ENCODE peak calls at places on chromosomes 11 and 22, in seven cellular contexts. R, F, C, X, B, W and G are unnamed samples.

GRCh38 chr22:50011447-50012200 is 941 bp downstream of the IL17REL start:
- DNase-seq in F (no peak), R (no peak), C (no peak), B (no peak), X (no peak), W (no peak), G (no peak)

GRCh38 chr22:50584106-50585096 is 1.8 kb upstream of the CHKB start:
- DNase-seq in C (no peak), R (no peak), F (no peak), W (no peak), B (no peak), X (no peak), G (no peak)

GRCh38 chr11:10797561-10797960 is 11.2 kb downstream of the EIF4G2 start:
- DNase-seq in B (no peak), F (no peak), C (no peak), W (no peak), R (no peak), X (no peak), G (no peak)

GRCh38 chr22:24590596-24591173 is 2.2 kb downstream of the LRRC75B start:
- DNase-seq in B (no peak), C (no peak), X (no peak), R (no peak), F (no peak), W (no peak), G (no peak)

GRCh38 chr11:117836077-117836960 is 11.8 kb upstream of the FXYD2 start:
- DNase-seq in F (peak), C (no peak), R (no peak), X (peak), B (no peak), W (no peak), G (no peak)

GRCh38 chr11:134626032-134626431 is 214.0 kb upstream of the B3GAT1 start:
- DNase-seq in B (no peak), W (no peak), R (no peak), C (no peak), X (no peak), F (no peak), G (no peak)

GRCh38 chr11:46248270-46249102 is 29.0 kb upstream of the CREB3L1 start:
- DNase-seq in C (peak), F (no peak), B (no peak), X (no peak), R (no peak), W (no peak), G (no peak)

GRCh38 chr11:35237860-35238715 is 99.1 kb downstream of the CD44 start:
- DNase-seq in F (no peak), B (peak), C (no peak), W (peak), X (no peak), R (no peak), G (peak)

GRCh38 chr22:26888887-26889286 is 231.5 kb downstream of the MIAT start:
- DNase-seq in F (no peak), C (no peak), R (no peak), X (no peak), B (no peak), W (no peak), G (no peak)

GRCh38 chr11:130426223-130427048 is 2.0 kb downstream of the ADAMTS8 start:
- DNase-seq in B (no peak), F (no peak), X (no peak), R (no peak), C (no peak), W (no peak), G (no peak)

GRCh38 chr22:19717691-19718254 is 3.5 kb downstream of the SEPTIN5 start:
- DNase-seq in F (peak), R (no peak), C (peak), X (peak), B (peak), W (peak), G (peak)

GRCh38 chr11:106503901-106504300 is 426.4 kb downstream of the AASDHPPT start:
- DNase-seq in B (no peak), F (no peak), C (no peak), W (no peak), R (no peak), X (no peak), G (no peak)

GRCh38 chr22:36329217-36330078 is 58.3 kb downstream of the MYH9 start:
- DNase-seq in R (peak), B (peak), W (no peak), C (peak), X (no peak), F (peak), G (no peak)

GRCh38 chr22:41217553-41218157 is 12.5 kb downstream of the L3MBTL2 start:
- DNase-seq in B (peak), X (no peak), R (no peak), W (peak), C (no peak), F (no peak), G (peak)

DNA sequence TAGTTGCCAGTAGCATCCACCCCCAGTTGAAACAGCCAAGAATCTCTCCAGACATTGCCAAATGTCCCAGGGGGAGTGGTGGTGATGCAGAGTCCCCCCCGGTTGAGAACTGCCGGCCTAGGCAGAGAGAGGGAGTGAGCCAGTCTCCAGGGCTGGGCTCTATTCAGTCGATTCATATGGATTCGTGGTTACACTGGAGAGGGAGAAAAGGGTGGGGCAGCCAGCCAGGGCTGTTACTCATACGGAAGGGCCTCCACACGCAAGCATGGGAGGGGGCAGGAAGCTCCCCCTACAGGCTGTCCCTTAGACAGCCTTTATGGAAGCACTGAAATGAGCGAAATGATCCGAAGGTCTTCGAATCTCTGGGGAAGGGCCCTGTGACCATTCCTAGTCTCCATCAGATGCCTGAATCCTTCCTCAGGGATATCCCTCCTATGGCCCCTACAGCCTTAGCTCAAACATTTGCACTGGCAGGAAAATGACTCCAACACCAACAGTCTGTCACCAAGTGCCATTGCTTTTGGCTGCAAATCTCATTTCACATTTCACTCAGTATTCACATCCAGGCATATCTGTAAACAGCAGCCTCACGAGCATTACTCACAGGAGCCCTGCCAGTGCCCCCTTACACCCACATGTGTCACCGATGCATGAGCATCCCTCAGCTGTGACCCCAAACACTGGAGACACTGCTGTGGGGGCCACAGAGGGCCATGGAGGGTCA is 18.4 kb upstream of the TLCD5 start:
- DNase-seq in R (no peak), C (peak), W (no peak), X (no peak), F (no peak), B (no peak), G (no peak)
- TF ChIP-seq CTCF in R (no peak), C (peak), W (no peak), X (no peak), F (peak), B (no peak), G (no peak)

GRCh38 chr22:48142388-48142787 is 1379.9 kb downstream of the TBC1D22A start:
- DNase-seq in F (no peak), X (no peak), R (no peak), W (no peak), C (no peak), B (no peak), G (no peak)
- TF ChIP-seq CTCF in F (no peak), X (no peak), R (no peak), W (no peak), C (no peak), B (no peak), G (no peak)

GRCh38 chr11:69718147-69718546 is 14.3 kb upstream of the FGF19 start:
- DNase-seq in C (peak), R (no peak), X (no peak), F (no peak), B (peak), W (peak), G (peak)
- TF ChIP-seq CTCF in C (peak), R (peak), X (no peak), F (no peak), B (peak), W (peak), G (no peak)

GRCh38 chr11:32884770-32885384 is 7.7 kb upstream of the QSER1 start:
- DNase-seq in C (no peak), W (no peak), X (no peak), B (peak), R (no peak), F (no peak), G (no peak)
- TF ChIP-seq CTCF in C (peak), W (peak), X (no peak), B (peak), R (peak), F (no peak), G (peak)

GRCh38 chr22:33524511-33525270 is 395.6 kb downstream of the LARGE1 start:
- DNase-seq in B (no peak), C (no peak), R (no peak), W (no peak), X (no peak), F (no peak), G (no peak)

GRCh38 chr22:33519140-33519973 is 400.9 kb downstream of the LARGE1 start:
- DNase-seq in R (peak), W (peak), F (no peak), C (peak), X (no peak), B (peak), G (peak)

GRCh38 chr22:33519974-33520903 is 400.0 kb downstream of the LARGE1 start:
- DNase-seq in X (no peak), R (no peak), F (no peak), C (no peak), W (no peak), B (peak), G (no peak)

GRCh38 chr22:33520904-33521780 is 399.1 kb downstream of the LARGE1 start:
- DNase-seq in F (no peak), C (no peak), B (peak), W (no peak), X (no peak), R (no peak), G (no peak)

GRCh38 chr22:33521879-33522665 is 398.2 kb downstream of the LARGE1 start:
- DNase-seq in R (no peak), B (no peak), C (no peak), X (no peak), F (no peak), W (no peak), G (no peak)
- TF ChIP-seq CTCF in R (no peak), B (no peak), C (no peak), X (no peak), F (no peak), W (no peak), G (no peak)